ENCODE peak calls at places on chromosome 13, in six cellular contexts. N, H, L, J, C and G are unnamed samples. For H3K36me3 and H3K4me1, the result is how much of the 10 kb centered on the place peaks cover.

GRCh38 chr13:23599083-23599925 is 29.1 kb downstream of the TNFRSF19 start:
- DNase-seq in N (no peak), H (no peak), L (no peak), J (no peak), C (no peak), G (no peak)

GRCh38 chr13:99749627-99750026 is 221.9 kb downstream of the ZIC5 start:
- DNase-seq in N (no peak), H (no peak), L (no peak), J (no peak), C (no peak), G (no peak)

GRCh38 chr13:98284677-98285076 is 107.6 kb upstream of the RNF113B start:
- DNase-seq in N (no peak), H (no peak), L (no peak), J (no peak), C (no peak), G (no peak)

GRCh38 chr13:38872693-38873092 is 117.9 kb downstream of the STOML3 start:
- DNase-seq in N (no peak), H (peak), L (peak), J (peak), C (no peak), G (no peak)

GRCh38 chr13:64154514-64154913 is 2738.9 kb upstream of the PCDH20 start:
- DNase-seq in N (no peak), H (no peak), L (no peak), J (no peak), C (no peak), G (no peak)

GRCh38 chr13:114004416-114005205 is 30.7 kb upstream of the C13orf46 start:
- DNase-seq in N (no peak), H (no peak), L (no peak), J (no peak), C (peak), G (no peak)

GRCh38 chr13:101289764-101290163 is 126.5 kb downstream of the NALCN start:
- DNase-seq in N (no peak), H (peak), L (no peak), J (no peak), C (no peak), G (no peak)

GRCh38 chr13:42891591-42891990 is 100.5 kb downstream of the EPSTI1 start:
- DNase-seq in N (no peak), H (no peak), L (no peak), J (no peak), C (no peak), G (no peak)

GRCh38 chr13:44159633-44160279 is 213.9 kb upstream of the SERP2 start:
- DNase-seq in N (peak), H (no peak), L (no peak), J (no peak), C (no peak), G (no peak)

GRCh38 chr13:22278336-22278929 is 607.6 kb downstream of the FGF9 start:
- DNase-seq in N (no peak), H (peak), L (peak), J (peak), C (peak), G (peak)

GRCh38 chr13:44151474-44151873 is 222.2 kb upstream of the SERP2 start:
- DNase-seq in N (no peak), H (no peak), L (no peak), J (no peak), C (no peak), G (no peak)

GRCh38 chr13:99035715-99036114 is 57.9 kb upstream of the DOCK9 start:
- DNase-seq in N (no peak), H (no peak), L (no peak), J (no peak), C (no peak), G (no peak)

GRCh38 chr13:105598551-105598950 is 936.9 kb downstream of the EFNB2 start:
- DNase-seq in N (no peak), H (no peak), L (no peak), J (no peak), C (no peak), G (no peak)

GRCh38 chr13:95296326-95296939 is 4.8 kb downstream of the ABCC4 start:
- DNase-seq in N (no peak), H (peak), L (peak), J (peak), C (peak), G (no peak)

GRCh38 chr13:48437381-48437780 is 24.5 kb upstream of the LPAR6 start:
- DNase-seq in N (no peak), H (peak), L (no peak), J (no peak), C (peak), G (no peak)

GRCh38 chr13:94711561-94712286 is 621 bp downstream of the SOX21 start:
- DNase-seq in N (no peak), H (no peak), L (no peak), J (no peak), C (no peak), G (no peak)

GRCh38 chr13:40058757-40059236 is 403.3 kb downstream of the COG6 start:
- DNase-seq in N (no peak), H (no peak), L (no peak), J (no peak), C (no peak), G (no peak)

GRCh38 chr13:54989418-54989817 is 1960.8 kb downstream of the OLFM4 start:
- DNase-seq in N (no peak), H (no peak), L (no peak), J (no peak), C (no peak), G (no peak)

GRCh38 chr13:20833900-20834679 is 60.3 kb upstream of the EEF1AKMT1 start:
- DNase-seq in N (no peak), H (no peak), L (no peak), J (no peak), C (no peak), G (no peak)

GRCh38 chr13:23025848-23026608 is 154.8 kb upstream of the SGCG start:
- DNase-seq in N (no peak), H (no peak), L (no peak), J (no peak), C (no peak), G (no peak)

GRCh38 chr13:33180009-33180804 is 105.3 kb downstream of the STARD13 start:
- DNase-seq in N (no peak), H (no peak), L (no peak), J (no peak), C (no peak), G (no peak)

GRCh38 chr13:55298201-55298600 is 1842.5 kb upstream of the PRR20A start:
- DNase-seq in N (no peak), H (no peak), L (no peak), J (no peak), C (no peak), G (no peak)

GRCh38 chr13:44116562-44117315 is 237.0 kb downstream of the LACC1 start:
- DNase-seq in N (no peak), H (peak), L (no peak), J (no peak), C (peak), G (no peak)

GRCh38 chr13:46606915-46607413 is 54.0 kb downstream of the LRCH1 start:
- DNase-seq in N (no peak), H (no peak), L (no peak), J (no peak), C (no peak), G (no peak)

GRCh38 chr13:46126552-46127171 is 21.8 kb upstream of the CPB2 start:
- DNase-seq in N (peak), H (peak), L (peak), J (peak), C (peak), G (peak)

GRCh38 chr13:25906211-25906661 is 145.6 kb downstream of the SHISA2 start:
- DNase-seq in N (no peak), H (no peak), L (peak), J (no peak), C (no peak), G (no peak)

GRCh38 chr13:34672631-34673030 is 269.4 kb upstream of the NBEA start:
- DNase-seq in N (no peak), H (no peak), L (no peak), J (no peak), C (no peak), G (no peak)

GRCh38 chr13:72643339-72643989 is 84.0 kb downstream of the MZT1 start:
- DNase-seq in N (no peak), H (peak), L (peak), J (peak), C (peak), G (no peak)

GRCh38 chr13:83740622-83741021 is 141.7 kb downstream of the SLITRK1 start:
- DNase-seq in N (no peak), H (no peak), L (no peak), J (no peak), C (no peak), G (no peak)

GRCh38 chr13:107807306-107808073 is 407.8 kb downstream of the LIG4 start:
- DNase-seq in N (no peak), H (no peak), L (no peak), J (no peak), C (no peak), G (no peak)

GRCh38 chr13:28318418-28318995 is 176.4 kb downstream of the FLT1 start:
- DNase-seq in N (no peak), H (no peak), L (no peak), J (no peak), C (no peak), G (no peak)

GRCh38 chr13:37011002-37011401 is 10.4 kb downstream of the EXOSC8 start:
- DNase-seq in N (no peak), H (no peak), L (no peak), J (no peak), C (no peak), G (no peak)
- H3K36me3 ChIP-seq in N (under half), H (half or more), L (under half), J (under half), C (half or more), G (half or more)

GRCh38 chr13:102904408-102904862 is 58.6 kb downstream of the ERCC5 start:
- DNase-seq in N (no peak), H (no peak), L (no peak), J (no peak), C (no peak), G (no peak)
- H3K4me1 ChIP-seq in N (under half), H (under half), L (under half), J (under half), C (under half), G (under half)

DNA sequence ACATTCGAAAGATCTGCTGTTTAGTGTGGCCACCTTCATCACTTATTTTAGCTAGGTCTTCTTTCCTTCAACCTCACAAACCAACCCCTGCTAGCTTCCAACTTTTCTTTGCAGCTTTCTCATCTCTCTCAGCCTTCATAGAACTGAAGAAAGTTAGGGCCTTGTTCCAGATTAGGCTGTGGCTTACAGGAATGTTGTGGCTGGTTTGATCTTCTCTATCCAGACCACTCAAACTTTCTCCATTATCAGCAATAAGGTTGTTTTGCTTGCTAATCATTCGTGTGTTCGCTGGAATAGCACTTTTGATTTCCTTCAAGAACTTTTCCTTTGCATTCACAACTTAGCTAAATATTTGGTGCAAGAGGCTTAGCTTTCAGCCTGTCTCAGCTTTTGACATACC is 44.7 kb downstream of the CARS2 start:
- DNase-seq in N (no peak), H (no peak), L (no peak), J (no peak), C (no peak), G (no peak)
- H3K36me3 ChIP-seq in N (under half), H (under half), L (under half), J (under half), C (half or more), G (under half)

GRCh38 chr13:74070065-74070464 is 64.1 kb downstream of the KLF12 start:
- DNase-seq in N (no peak), H (no peak), L (peak), J (peak), C (no peak), G (peak)

GRCh38 chr13:74070513-74070912 is 63.7 kb downstream of the KLF12 start:
- DNase-seq in N (no peak), H (no peak), L (no peak), J (no peak), C (no peak), G (no peak)

GRCh38 chr13:74077375-74077774 is 56.8 kb downstream of the KLF12 start:
- DNase-seq in N (no peak), H (no peak), L (no peak), J (no peak), C (no peak), G (no peak)

GRCh38 chr13:74074723-74075122 is 59.5 kb downstream of the KLF12 start:
- DNase-seq in N (no peak), H (no peak), L (no peak), J (no peak), C (no peak), G (no peak)

DNA sequence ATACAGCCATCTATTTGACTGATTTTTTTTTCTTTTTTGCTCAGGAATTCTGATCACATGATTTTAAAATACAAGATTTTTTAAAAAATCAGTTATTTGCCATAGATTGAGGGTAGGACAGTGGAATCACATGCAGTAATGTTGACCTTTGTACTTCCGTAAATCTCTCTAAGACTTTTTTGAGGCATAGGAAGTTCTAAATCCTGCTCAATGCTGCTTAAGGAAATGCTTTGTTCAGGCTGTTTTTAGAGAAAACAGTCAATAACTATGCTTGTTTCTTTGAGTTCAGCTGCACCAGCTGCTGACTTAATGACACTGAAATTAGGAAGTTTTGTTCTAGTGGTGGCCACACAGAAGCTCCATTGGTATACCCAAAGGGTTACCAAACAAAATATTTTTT is 61.0 kb downstream of the KLF12 start:
- DNase-seq in N (no peak), H (no peak), L (no peak), J (no peak), C (no peak), G (no peak)
- H3K4me1 ChIP-seq in N (under half), H (under half), L (under half), J (under half), C (half or more), G (under half)

DNA sequence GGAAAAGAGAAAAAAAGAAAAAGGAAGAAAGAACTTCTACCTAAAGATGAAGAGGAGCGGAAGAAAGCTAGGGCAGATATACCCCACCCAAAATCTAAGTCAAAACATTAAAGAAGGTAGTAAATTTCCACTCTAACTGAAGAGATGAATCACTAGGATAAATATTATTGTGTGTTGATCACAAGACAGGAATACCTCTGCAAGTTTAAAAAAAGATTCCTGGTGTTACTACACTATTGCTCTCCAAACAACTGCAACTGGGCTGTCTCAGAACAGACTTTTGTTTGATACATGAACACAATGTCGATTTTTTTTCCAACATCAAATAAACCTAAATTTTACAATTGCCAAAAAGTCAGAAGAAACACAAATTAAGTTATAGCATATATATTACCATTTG is 6.8 kb downstream of the HSPH1 start:
- DNase-seq in N (no peak), H (no peak), L (no peak), J (no peak), C (no peak), G (no peak)
- H3K36me3 ChIP-seq in N (under half), H (under half), L (half or more), J (under half), C (half or more), G (half or more)